ENCODE peak calls at places on chromosomes 6 and 20, in nine cellular contexts. G is H9, Q is OCI-LY7, I is hepatocyte, T is GM23338, B is neural progenitor cell, U is GM23248, K is H1, L is endothelial cell of umbilical vein. W is an unnamed sample.

GRCh38 chr6:390914-391558 is 516 bp upstream of the IRF4 start:
- DNase-seq in G (peak; percentile 71), Q (peak; percentile 82), I (no peak), T (peak; percentile 77), B (peak; percentile 68), U (peak; percentile 42), K (peak; percentile 77), L (no peak), W (no peak)

GRCh38 chr6:30206152-30206551 is 7.1 kb downstream of the TRIM26 start:
- DNase-seq in G (no peak), Q (no peak), I (no peak), T (no peak), B (no peak), U (peak; percentile 65), K (no peak), L (no peak), W (no peak)

GRCh38 chr20:6008254-6008653 is 45.6 kb downstream of the LRRN4 start:
- DNase-seq in G (no peak), Q (no peak), I (peak; percentile 77), T (no peak), B (peak; percentile 16), U (peak; percentile 98), K (no peak), L (peak; percentile 74), W (peak; percentile 92)

GRCh38 chr6:39792501-39793450 is 600 bp downstream of the DAAM2 start:
- DNase-seq in G (peak; percentile 46), Q (no peak), I (no peak), T (peak; percentile 31), B (no peak), U (peak; percentile 27), K (peak; percentile 50), L (peak; percentile 3), W (no peak)

GRCh38 chr6:83514877-83515466 is 2.6 kb downstream of the PRSS35 start:
- DNase-seq in G (no peak), Q (peak; percentile 50), I (peak; percentile 77), T (peak; percentile 76), B (peak; percentile 67), U (peak; percentile 67), K (no peak), L (peak; percentile 75), W (peak; percentile 85)

GRCh38 chr6:22147983-22148797 is 148.6 kb downstream of the PRL start:
- DNase-seq in G (no peak), Q (no peak), I (peak; percentile 38), T (peak; percentile 29), B (peak; percentile 31), U (peak; percentile 74), K (no peak), L (peak; percentile 84), W (peak; percentile 54)

GRCh38 chr20:64159711-64160110 is 4.5 kb upstream of the MYT1 start:
- DNase-seq in G (no peak), Q (no peak), I (no peak), T (no peak), B (no peak), U (no peak), K (no peak), L (no peak), W (no peak)

GRCh38 chr6:33578588-33579011 is 1.5 kb downstream of the BAK1 start:
- DNase-seq in G (no peak), Q (peak; percentile 43), I (no peak), T (no peak), B (no peak), U (no peak), K (no peak), L (no peak), W (no peak)

GRCh38 chr20:1334761-1335160 is 5.8 kb upstream of the SDCBP2 start:
- DNase-seq in G (peak; percentile 29), Q (peak; percentile 9), I (no peak), T (peak; percentile 36), B (no peak), U (peak; percentile 22), K (peak; percentile 39), L (no peak), W (no peak)

GRCh38 chr20:19621072-19621471 is 137.0 kb upstream of the RIN2 start:
- DNase-seq in G (no peak), Q (no peak), I (no peak), T (no peak), B (no peak), U (peak; percentile 9), K (no peak), L (no peak), W (peak; percentile 63)

GRCh38 chr20:22339946-22340345 is 244.4 kb downstream of the FOXA2 start:
- DNase-seq in G (no peak), Q (no peak), I (no peak), T (no peak), B (no peak), U (no peak), K (no peak), L (no peak), W (peak; percentile 52)

GRCh38 chr6:111759413-111759835 is 113.8 kb downstream of the FYN start:
- DNase-seq in G (no peak), Q (no peak), I (no peak), T (no peak), B (no peak), U (peak; percentile 49), K (no peak), L (no peak), W (no peak)

DNA sequence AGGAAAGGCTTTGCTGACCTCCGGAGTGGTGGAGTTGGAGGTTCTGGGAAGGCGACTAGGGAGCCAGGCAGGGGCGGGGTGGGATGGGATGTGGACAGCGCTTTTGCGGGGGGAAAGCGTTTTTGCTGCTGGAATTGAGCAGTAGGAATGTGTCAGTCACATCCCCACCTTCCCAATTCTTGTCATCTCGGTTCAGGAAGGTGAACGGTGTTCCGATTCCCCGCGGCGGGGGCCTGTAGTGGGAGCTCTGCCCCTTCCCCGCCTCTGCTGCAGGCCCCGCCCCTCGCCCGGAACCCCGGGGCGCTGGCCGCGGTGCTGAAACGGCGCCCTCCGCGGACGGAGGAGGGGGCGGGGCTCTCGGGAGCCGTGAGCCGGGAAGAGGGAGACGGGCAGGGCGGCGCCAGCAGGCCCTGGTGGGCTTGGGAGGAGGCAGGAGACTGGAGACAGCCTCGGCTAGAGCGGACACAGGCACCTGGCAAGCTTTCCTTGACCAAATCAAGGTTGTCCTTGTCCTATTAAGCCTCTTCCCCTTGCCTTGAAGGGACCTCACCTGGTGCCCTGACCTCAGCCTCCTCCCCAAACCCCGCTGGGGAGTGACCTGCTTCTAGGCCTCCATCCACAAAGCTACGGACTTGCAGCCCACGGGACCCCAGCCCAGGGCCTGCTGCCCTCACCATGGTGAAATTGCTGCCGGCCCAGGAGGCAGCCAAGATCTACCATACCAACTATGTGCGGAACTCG is at the start of gene LHFPL5:
- DNase-seq in G (peak; percentile 83), Q (peak; percentile 19), I (peak; percentile 81), T (peak; percentile 89), B (peak; percentile 92), U (peak; percentile 41), K (peak; percentile 96), L (peak; percentile 35), W (peak; percentile 60)
- H2AFZ ChIP-seq in G (no peak within 1 kb of the TSS), Q (no peak within 1 kb of the TSS), I (no peak within 1 kb of the TSS), T (peak within 1 kb of the TSS; percentile 93), B (peak within 1 kb of the TSS; percentile 61), U (no peak within 1 kb of the TSS), K (peak within 1 kb of the TSS; percentile 96), L (no peak within 1 kb of the TSS), W (peak within 1 kb of the TSS; percentile 20)

DNA sequence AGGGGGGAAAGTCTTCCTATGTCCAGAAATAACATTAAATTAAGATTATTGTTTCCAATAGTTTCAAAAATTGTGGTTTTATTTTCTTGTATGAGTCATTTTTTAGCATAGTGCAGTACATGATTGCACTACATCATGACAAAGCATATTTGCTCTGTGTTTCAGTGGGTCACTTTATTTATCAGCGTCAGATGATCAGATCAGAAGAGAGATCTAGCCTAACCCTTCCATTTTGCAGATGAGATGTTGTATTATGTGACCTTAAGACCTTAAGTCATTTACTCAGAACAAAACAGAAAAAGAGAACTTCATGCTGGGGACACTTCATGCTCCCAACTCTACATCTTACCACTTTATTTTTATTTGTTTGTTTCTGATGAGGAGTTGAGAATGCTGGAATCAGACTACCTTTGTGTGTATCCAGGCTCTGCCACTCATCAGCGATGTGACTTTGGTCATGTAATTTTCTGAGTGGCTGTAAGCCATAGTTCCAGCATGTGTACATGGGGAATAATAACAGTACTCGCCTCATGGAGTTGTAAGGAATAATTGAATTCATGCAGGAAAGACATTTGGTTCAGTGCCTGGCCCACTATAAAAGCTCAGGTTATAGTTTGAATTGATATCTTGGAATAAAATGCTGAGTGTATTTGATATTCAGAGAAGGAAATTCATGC is 13.5 kb downstream of the EYA4 start:
- DNase-seq in G (no peak), Q (no peak), I (no peak), T (no peak), B (no peak), U (peak; percentile 55), K (no peak), L (no peak), W (peak; percentile 57)
- H2AFZ ChIP-seq in G (no peak overlapping the region), Q (no peak overlapping the region), I (no peak overlapping the region), T (no peak overlapping the region), B (no peak overlapping the region), U (peak overlapping the region; percentile 42), K (no peak overlapping the region), L (no peak overlapping the region), W (no peak overlapping the region)

DNA sequence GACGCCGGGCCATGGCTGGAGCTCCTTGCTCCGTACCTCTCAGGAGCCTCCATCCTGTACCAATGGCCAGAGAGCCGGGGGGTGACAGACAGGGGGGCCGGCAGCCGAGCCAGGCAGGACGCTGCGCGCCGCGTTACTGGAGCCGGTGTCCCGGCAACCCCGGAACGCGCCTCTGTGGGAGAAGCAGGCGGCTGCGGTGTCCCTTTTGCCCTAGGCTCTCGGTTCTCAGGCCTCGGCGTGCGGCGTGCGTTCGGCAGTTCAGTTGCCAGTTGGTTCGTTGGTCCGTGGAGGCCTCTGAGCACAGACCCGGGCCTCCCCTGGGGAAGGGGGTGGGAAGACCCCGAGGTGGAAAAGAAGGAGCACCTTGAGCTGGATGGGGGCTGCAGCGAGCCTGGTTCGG is at the start of gene SPATS1:
- DNase-seq in G (peak; percentile 78), Q (no peak), I (peak; percentile 14), T (peak; percentile 85), B (peak; percentile 48), U (peak; percentile 46), K (peak; percentile 83), L (no peak), W (no peak)
- H2AFZ ChIP-seq in G (no peak within 1 kb of the TSS), Q (no peak within 1 kb of the TSS), I (peak within 1 kb of the TSS; percentile 15), T (peak within 1 kb of the TSS; percentile 76), B (peak within 1 kb of the TSS; percentile 55), U (peak within 1 kb of the TSS; percentile 34), K (peak within 1 kb of the TSS; percentile 81), L (no peak within 1 kb of the TSS), W (no peak within 1 kb of the TSS)

GRCh38 chr6:7726416-7727149 is 684 bp downstream of the BMP6 start:
- DNase-seq in G (peak; percentile 57), Q (peak; percentile 19), I (peak; percentile 14), T (peak; percentile 65), B (peak; percentile 66), U (peak; percentile 47), K (peak; percentile 79), L (no peak), W (peak; percentile 19)

GRCh38 chr6:7730003-7730402 is 4.1 kb downstream of the BMP6 start:
- DNase-seq in G (no peak), Q (no peak), I (no peak), T (no peak), B (no peak), U (peak; percentile 57), K (no peak), L (no peak), W (peak; percentile 10)

GRCh38 chr6:7727150-7727950 is 1.5 kb downstream of the BMP6 start:
- DNase-seq in G (peak; percentile 67), Q (peak; percentile 11), I (peak; percentile 33), T (peak; percentile 55), B (peak; percentile 73), U (peak; percentile 53), K (peak; percentile 70), L (no peak), W (peak; percentile 7)

GRCh38 chr6:7728855-7729590 is 3.1 kb downstream of the BMP6 start:
- DNase-seq in G (peak; percentile 38), Q (no peak), I (no peak), T (peak; percentile 59), B (peak; percentile 48), U (peak; percentile 38), K (no peak), L (peak; percentile 70), W (peak; percentile 68)

GRCh38 chr6:7727951-7728854 is 2.3 kb downstream of the BMP6 start:
- DNase-seq in G (peak; percentile 57), Q (peak; percentile 22), I (peak; percentile 18), T (peak; percentile 76), B (peak; percentile 80), U (peak; percentile 69), K (peak; percentile 77), L (no peak), W (peak; percentile 22)
- H2AFZ ChIP-seq in G (no peak overlapping the region), Q (no peak overlapping the region), I (no peak overlapping the region), T (peak overlapping the region; percentile 74), B (peak overlapping the region; percentile 7), U (peak overlapping the region; percentile 82), K (no peak overlapping the region), L (no peak overlapping the region), W (peak overlapping the region; percentile 69)

W was measured in PC-3.